ENCODE peak calls at places on chromosome 11, in ten cellular contexts. One of them, this sample, is unnamed.

GRCh38 chr11:118172356-118172755 is 4.1 kb downstream of the SCN2B start:
- DNase-seq in breast epithelium: no peak
- DNase-seq in Peyer's patch: no peak
- DNase-seq in activated T-cell treated with anti-CD3 and anti-CD28 coated beads, Interleukin-2, amount 50 U/mL, for 1 hour: no peak
- DNase-seq in ACHN: no peak
- DNase-seq in C1 segment of cervical spinal cord: no peak
- DNase-seq in endodermal cell: no peak
- DNase-seq in sciatic nerve: no peak
- DNase-seq in H1: no peak
- DNase-seq in fibroblast of lung: no peak
- DNase-seq in this sample: no peak

GRCh38 chr11:76233936-76234703 is 27.8 kb upstream of the WNT11 start:
- DNase-seq in breast epithelium: no peak
- DNase-seq in Peyer's patch: peak; percentile 78
- DNase-seq in activated T-cell treated with anti-CD3 and anti-CD28 coated beads, Interleukin-2, amount 50 U/mL, for 1 hour: peak; percentile 30
- DNase-seq in ACHN: peak; percentile 49
- DNase-seq in C1 segment of cervical spinal cord: peak; percentile 41
- DNase-seq in endodermal cell: peak; percentile 74
- DNase-seq in sciatic nerve: peak; percentile 79
- DNase-seq in H1: no peak
- DNase-seq in fibroblast of lung: peak; percentile 44
- DNase-seq in this sample: peak; percentile 49

GRCh38 chr11:112225753-112226061 is 521 bp upstream of the PTS start:
- DNase-seq in breast epithelium: no peak
- DNase-seq in Peyer's patch: peak; percentile 91
- DNase-seq in activated T-cell treated with anti-CD3 and anti-CD28 coated beads, Interleukin-2, amount 50 U/mL, for 1 hour: no peak
- DNase-seq in ACHN: peak; percentile 70
- DNase-seq in C1 segment of cervical spinal cord: no peak
- DNase-seq in endodermal cell: no peak
- DNase-seq in sciatic nerve: no peak
- DNase-seq in H1: no peak
- DNase-seq in fibroblast of lung: peak; percentile 74
- DNase-seq in this sample: no peak

GRCh38 chr11:3840870-3841425 is at the start of gene RHOG:
- DNase-seq in breast epithelium: peak; percentile 75
- DNase-seq in Peyer's patch: peak; percentile 91
- DNase-seq in activated T-cell treated with anti-CD3 and anti-CD28 coated beads, Interleukin-2, amount 50 U/mL, for 1 hour: no peak
- DNase-seq in ACHN: peak; percentile 78
- DNase-seq in C1 segment of cervical spinal cord: peak; percentile 92
- DNase-seq in endodermal cell: peak; percentile 93
- DNase-seq in sciatic nerve: peak; percentile 92
- DNase-seq in H1: no peak
- DNase-seq in fibroblast of lung: peak; percentile 76
- DNase-seq in this sample: peak; percentile 86

GRCh38 chr11:47270331-47271271 is 668 bp downstream of the MADD start:
- DNase-seq in breast epithelium: no peak
- DNase-seq in Peyer's patch: peak; percentile 56
- DNase-seq in activated T-cell treated with anti-CD3 and anti-CD28 coated beads, Interleukin-2, amount 50 U/mL, for 1 hour: peak; percentile 40
- DNase-seq in ACHN: peak; percentile 17
- DNase-seq in C1 segment of cervical spinal cord: no peak
- DNase-seq in endodermal cell: peak; percentile 68
- DNase-seq in sciatic nerve: no peak
- DNase-seq in H1: no peak
- DNase-seq in fibroblast of lung: peak; percentile 64
- DNase-seq in this sample: peak; percentile 20

GRCh38 chr11:12914401-12914912 is 94.7 kb upstream of the RASSF10 start:
- DNase-seq in breast epithelium: no peak
- DNase-seq in Peyer's patch: no peak
- DNase-seq in activated T-cell treated with anti-CD3 and anti-CD28 coated beads, Interleukin-2, amount 50 U/mL, for 1 hour: no peak
- DNase-seq in ACHN: peak; percentile 29
- DNase-seq in C1 segment of cervical spinal cord: peak; percentile 91
- DNase-seq in endodermal cell: peak; percentile 96
- DNase-seq in sciatic nerve: peak; percentile 73
- DNase-seq in H1: peak; percentile 87
- DNase-seq in fibroblast of lung: peak; percentile 49
- DNase-seq in this sample: peak; percentile 66

GRCh38 chr11:102436546-102436945 is 16.0 kb downstream of the TMEM123 start:
- DNase-seq in breast epithelium: no peak
- DNase-seq in Peyer's patch: no peak
- DNase-seq in activated T-cell treated with anti-CD3 and anti-CD28 coated beads, Interleukin-2, amount 50 U/mL, for 1 hour: no peak
- DNase-seq in ACHN: no peak
- DNase-seq in C1 segment of cervical spinal cord: no peak
- DNase-seq in endodermal cell: no peak
- DNase-seq in sciatic nerve: no peak
- DNase-seq in H1: no peak
- DNase-seq in fibroblast of lung: peak; percentile 38
- DNase-seq in this sample: no peak

GRCh38 chr11:13440100-13440855 is 22.7 kb downstream of the BTBD10 start:
- DNase-seq in breast epithelium: no peak
- DNase-seq in Peyer's patch: peak; percentile 54
- DNase-seq in activated T-cell treated with anti-CD3 and anti-CD28 coated beads, Interleukin-2, amount 50 U/mL, for 1 hour: no peak
- DNase-seq in ACHN: peak; percentile 92
- DNase-seq in C1 segment of cervical spinal cord: no peak
- DNase-seq in endodermal cell: peak; percentile 54
- DNase-seq in sciatic nerve: no peak
- DNase-seq in H1: no peak
- DNase-seq in fibroblast of lung: peak; percentile 94
- DNase-seq in this sample: no peak

GRCh38 chr11:19676508-19677379 is 35.9 kb upstream of the NAV2 start:
- DNase-seq in breast epithelium: no peak
- DNase-seq in Peyer's patch: no peak
- DNase-seq in activated T-cell treated with anti-CD3 and anti-CD28 coated beads, Interleukin-2, amount 50 U/mL, for 1 hour: no peak
- DNase-seq in ACHN: no peak
- DNase-seq in C1 segment of cervical spinal cord: peak; percentile 24
- DNase-seq in endodermal cell: no peak
- DNase-seq in sciatic nerve: no peak
- DNase-seq in H1: no peak
- DNase-seq in fibroblast of lung: no peak
- DNase-seq in this sample: no peak

GRCh38 chr11:89381094-89381493 is 110.1 kb downstream of the NOX4 start:
- DNase-seq in breast epithelium: no peak
- DNase-seq in Peyer's patch: no peak
- DNase-seq in activated T-cell treated with anti-CD3 and anti-CD28 coated beads, Interleukin-2, amount 50 U/mL, for 1 hour: no peak
- DNase-seq in ACHN: peak; percentile 72
- DNase-seq in C1 segment of cervical spinal cord: no peak
- DNase-seq in endodermal cell: no peak
- DNase-seq in sciatic nerve: no peak
- DNase-seq in H1: no peak
- DNase-seq in fibroblast of lung: peak; percentile 99
- DNase-seq in this sample: no peak

GRCh38 chr11:102582140-102582539 is 43.0 kb downstream of the MMP20 start:
- DNase-seq in breast epithelium: no peak
- DNase-seq in Peyer's patch: no peak
- DNase-seq in activated T-cell treated with anti-CD3 and anti-CD28 coated beads, Interleukin-2, amount 50 U/mL, for 1 hour: no peak
- DNase-seq in ACHN: no peak
- DNase-seq in C1 segment of cervical spinal cord: no peak
- DNase-seq in endodermal cell: no peak
- DNase-seq in sciatic nerve: no peak
- DNase-seq in H1: no peak
- DNase-seq in fibroblast of lung: no peak
- DNase-seq in this sample: no peak

This sample was measured in substantia nigra.